ENCODE peak calls at places on chromosomes 6 and 20, in seven cellular contexts. One of them, this sample, is unnamed.

GRCh38 chr20:45933231-45934045 is 1.0 kb upstream of the PCIF1 start:
- DNase-seq in caudate nucleus: peak
- DNase-seq in astrocyte of the spinal cord: peak
- DNase-seq in activated naive CD8-positive, alpha-beta T cell treated with anti-CD3 and anti-CD28 coated beads for 36 hours: peak
- DNase-seq in left ventricle myocardium inferior: peak
- DNase-seq in stimulated activated CD8-positive, alpha-beta memory T cell treated with anti-CD3 and anti-CD28 coated beads, Interleukin-15, amount 100 ng/mL, for 4 hours: peak
- DNase-seq in astrocyte of the hippocampus: peak
- DNase-seq in this sample: peak

GRCh38 chr20:24911461-24911860 is 37.6 kb upstream of the CST7 start:
- DNase-seq in caudate nucleus: no peak
- DNase-seq in astrocyte of the spinal cord: no peak
- DNase-seq in activated naive CD8-positive, alpha-beta T cell treated with anti-CD3 and anti-CD28 coated beads for 36 hours: no peak
- DNase-seq in left ventricle myocardium inferior: no peak
- DNase-seq in stimulated activated CD8-positive, alpha-beta memory T cell treated with anti-CD3 and anti-CD28 coated beads, Interleukin-15, amount 100 ng/mL, for 4 hours: no peak
- DNase-seq in astrocyte of the hippocampus: no peak
- DNase-seq in this sample: no peak

GRCh38 chr6:19368511-19368910 is 468.7 kb upstream of the ID4 start:
- DNase-seq in caudate nucleus: no peak
- DNase-seq in astrocyte of the spinal cord: peak
- DNase-seq in activated naive CD8-positive, alpha-beta T cell treated with anti-CD3 and anti-CD28 coated beads for 36 hours: no peak
- DNase-seq in left ventricle myocardium inferior: no peak
- DNase-seq in stimulated activated CD8-positive, alpha-beta memory T cell treated with anti-CD3 and anti-CD28 coated beads, Interleukin-15, amount 100 ng/mL, for 4 hours: no peak
- DNase-seq in astrocyte of the hippocampus: peak
- DNase-seq in this sample: no peak

GRCh38 chr20:24984963-24985640 is 7.4 kb downstream of the APMAP start:
- DNase-seq in caudate nucleus: no peak
- DNase-seq in astrocyte of the spinal cord: no peak
- DNase-seq in activated naive CD8-positive, alpha-beta T cell treated with anti-CD3 and anti-CD28 coated beads for 36 hours: no peak
- DNase-seq in left ventricle myocardium inferior: no peak
- DNase-seq in stimulated activated CD8-positive, alpha-beta memory T cell treated with anti-CD3 and anti-CD28 coated beads, Interleukin-15, amount 100 ng/mL, for 4 hours: no peak
- DNase-seq in astrocyte of the hippocampus: no peak
- DNase-seq in this sample: no peak

GRCh38 chr6:49849121-49849907 is 17.0 kb downstream of the CRISP1 start:
- DNase-seq in caudate nucleus: no peak
- DNase-seq in astrocyte of the spinal cord: peak
- DNase-seq in activated naive CD8-positive, alpha-beta T cell treated with anti-CD3 and anti-CD28 coated beads for 36 hours: no peak
- DNase-seq in left ventricle myocardium inferior: no peak
- DNase-seq in stimulated activated CD8-positive, alpha-beta memory T cell treated with anti-CD3 and anti-CD28 coated beads, Interleukin-15, amount 100 ng/mL, for 4 hours: no peak
- DNase-seq in astrocyte of the hippocampus: peak
- DNase-seq in this sample: no peak

GRCh38 chr20:49616154-49617007 is 48.4 kb upstream of the PTGIS start:
- DNase-seq in caudate nucleus: no peak
- DNase-seq in astrocyte of the spinal cord: no peak
- DNase-seq in activated naive CD8-positive, alpha-beta T cell treated with anti-CD3 and anti-CD28 coated beads for 36 hours: no peak
- DNase-seq in left ventricle myocardium inferior: no peak
- DNase-seq in stimulated activated CD8-positive, alpha-beta memory T cell treated with anti-CD3 and anti-CD28 coated beads, Interleukin-15, amount 100 ng/mL, for 4 hours: no peak
- DNase-seq in astrocyte of the hippocampus: no peak
- DNase-seq in this sample: no peak

GRCh38 chr20:63548542-63548941 is 993 bp upstream of the SRMS start:
- DNase-seq in caudate nucleus: no peak
- DNase-seq in astrocyte of the spinal cord: no peak
- DNase-seq in activated naive CD8-positive, alpha-beta T cell treated with anti-CD3 and anti-CD28 coated beads for 36 hours: no peak
- DNase-seq in left ventricle myocardium inferior: no peak
- DNase-seq in stimulated activated CD8-positive, alpha-beta memory T cell treated with anti-CD3 and anti-CD28 coated beads, Interleukin-15, amount 100 ng/mL, for 4 hours: no peak
- DNase-seq in astrocyte of the hippocampus: no peak
- DNase-seq in this sample: no peak

GRCh38 chr6:6008648-6009421 is 2.1 kb upstream of the NRN1 start:
- DNase-seq in caudate nucleus: no peak
- DNase-seq in astrocyte of the spinal cord: peak
- DNase-seq in activated naive CD8-positive, alpha-beta T cell treated with anti-CD3 and anti-CD28 coated beads for 36 hours: peak
- DNase-seq in left ventricle myocardium inferior: peak
- DNase-seq in stimulated activated CD8-positive, alpha-beta memory T cell treated with anti-CD3 and anti-CD28 coated beads, Interleukin-15, amount 100 ng/mL, for 4 hours: no peak
- DNase-seq in astrocyte of the hippocampus: peak
- DNase-seq in this sample: peak

GRCh38 chr6:34455831-34456230 is 10.0 kb upstream of the PACSIN1 start:
- DNase-seq in caudate nucleus: no peak
- DNase-seq in astrocyte of the spinal cord: no peak
- DNase-seq in activated naive CD8-positive, alpha-beta T cell treated with anti-CD3 and anti-CD28 coated beads for 36 hours: no peak
- DNase-seq in left ventricle myocardium inferior: no peak
- DNase-seq in stimulated activated CD8-positive, alpha-beta memory T cell treated with anti-CD3 and anti-CD28 coated beads, Interleukin-15, amount 100 ng/mL, for 4 hours: no peak
- DNase-seq in astrocyte of the hippocampus: no peak
- DNase-seq in this sample: no peak

GRCh38 chr6:87293526-87293925 is 28.9 kb upstream of the SMIM8 start:
- DNase-seq in caudate nucleus: no peak
- DNase-seq in astrocyte of the spinal cord: no peak
- DNase-seq in activated naive CD8-positive, alpha-beta T cell treated with anti-CD3 and anti-CD28 coated beads for 36 hours: no peak
- DNase-seq in left ventricle myocardium inferior: no peak
- DNase-seq in stimulated activated CD8-positive, alpha-beta memory T cell treated with anti-CD3 and anti-CD28 coated beads, Interleukin-15, amount 100 ng/mL, for 4 hours: no peak
- DNase-seq in astrocyte of the hippocampus: no peak
- DNase-seq in this sample: no peak

GRCh38 chr6:164195605-164196004 is 781.1 kb downstream of the QKI start:
- DNase-seq in caudate nucleus: no peak
- DNase-seq in astrocyte of the spinal cord: no peak
- DNase-seq in activated naive CD8-positive, alpha-beta T cell treated with anti-CD3 and anti-CD28 coated beads for 36 hours: no peak
- DNase-seq in left ventricle myocardium inferior: peak
- DNase-seq in stimulated activated CD8-positive, alpha-beta memory T cell treated with anti-CD3 and anti-CD28 coated beads, Interleukin-15, amount 100 ng/mL, for 4 hours: no peak
- DNase-seq in astrocyte of the hippocampus: no peak
- DNase-seq in this sample: no peak

GRCh38 chr20:49486064-49486463 is 3.6 kb upstream of the KCNB1 start:
- DNase-seq in caudate nucleus: no peak
- DNase-seq in astrocyte of the spinal cord: no peak
- DNase-seq in activated naive CD8-positive, alpha-beta T cell treated with anti-CD3 and anti-CD28 coated beads for 36 hours: no peak
- DNase-seq in left ventricle myocardium inferior: no peak
- DNase-seq in stimulated activated CD8-positive, alpha-beta memory T cell treated with anti-CD3 and anti-CD28 coated beads, Interleukin-15, amount 100 ng/mL, for 4 hours: no peak
- DNase-seq in astrocyte of the hippocampus: no peak
- DNase-seq in this sample: no peak

GRCh38 chr20:54123587-54124180 is 50.1 kb downstream of the CYP24A1 start:
- DNase-seq in caudate nucleus: no peak
- DNase-seq in astrocyte of the spinal cord: peak
- DNase-seq in activated naive CD8-positive, alpha-beta T cell treated with anti-CD3 and anti-CD28 coated beads for 36 hours: no peak
- DNase-seq in left ventricle myocardium inferior: no peak
- DNase-seq in stimulated activated CD8-positive, alpha-beta memory T cell treated with anti-CD3 and anti-CD28 coated beads, Interleukin-15, amount 100 ng/mL, for 4 hours: no peak
- DNase-seq in astrocyte of the hippocampus: peak
- DNase-seq in this sample: no peak

GRCh38 chr6:129055796-129056195 is 172.9 kb downstream of the LAMA2 start:
- DNase-seq in caudate nucleus: no peak
- DNase-seq in astrocyte of the spinal cord: no peak
- DNase-seq in activated naive CD8-positive, alpha-beta T cell treated with anti-CD3 and anti-CD28 coated beads for 36 hours: no peak
- DNase-seq in left ventricle myocardium inferior: no peak
- DNase-seq in stimulated activated CD8-positive, alpha-beta memory T cell treated with anti-CD3 and anti-CD28 coated beads, Interleukin-15, amount 100 ng/mL, for 4 hours: no peak
- DNase-seq in astrocyte of the hippocampus: peak
- DNase-seq in this sample: no peak

GRCh38 chr6:130575971-130576370 is 210.2 kb downstream of the TMEM200A start:
- DNase-seq in caudate nucleus: no peak
- DNase-seq in astrocyte of the spinal cord: no peak
- DNase-seq in activated naive CD8-positive, alpha-beta T cell treated with anti-CD3 and anti-CD28 coated beads for 36 hours: peak
- DNase-seq in left ventricle myocardium inferior: no peak
- DNase-seq in stimulated activated CD8-positive, alpha-beta memory T cell treated with anti-CD3 and anti-CD28 coated beads, Interleukin-15, amount 100 ng/mL, for 4 hours: peak
- DNase-seq in astrocyte of the hippocampus: no peak
- DNase-seq in this sample: no peak

GRCh38 chr6:34333858-34334257 is 58.6 kb downstream of the NUDT3 start:
- DNase-seq in caudate nucleus: no peak
- DNase-seq in astrocyte of the spinal cord: no peak
- DNase-seq in activated naive CD8-positive, alpha-beta T cell treated with anti-CD3 and anti-CD28 coated beads for 36 hours: no peak
- DNase-seq in left ventricle myocardium inferior: peak
- DNase-seq in stimulated activated CD8-positive, alpha-beta memory T cell treated with anti-CD3 and anti-CD28 coated beads, Interleukin-15, amount 100 ng/mL, for 4 hours: no peak
- DNase-seq in astrocyte of the hippocampus: no peak
- DNase-seq in this sample: no peak

GRCh38 chr20:8854566-8854965 is 214.3 kb upstream of the PLCB4 start:
- DNase-seq in caudate nucleus: no peak
- DNase-seq in astrocyte of the spinal cord: peak
- DNase-seq in activated naive CD8-positive, alpha-beta T cell treated with anti-CD3 and anti-CD28 coated beads for 36 hours: no peak
- DNase-seq in left ventricle myocardium inferior: peak
- DNase-seq in stimulated activated CD8-positive, alpha-beta memory T cell treated with anti-CD3 and anti-CD28 coated beads, Interleukin-15, amount 100 ng/mL, for 4 hours: no peak
- DNase-seq in astrocyte of the hippocampus: peak
- DNase-seq in this sample: no peak

GRCh38 chr20:45017859-45018258 is 51.5 kb downstream of the STK4 start:
- DNase-seq in caudate nucleus: no peak
- DNase-seq in astrocyte of the spinal cord: peak
- DNase-seq in activated naive CD8-positive, alpha-beta T cell treated with anti-CD3 and anti-CD28 coated beads for 36 hours: no peak
- DNase-seq in left ventricle myocardium inferior: no peak
- DNase-seq in stimulated activated CD8-positive, alpha-beta memory T cell treated with anti-CD3 and anti-CD28 coated beads, Interleukin-15, amount 100 ng/mL, for 4 hours: no peak
- DNase-seq in astrocyte of the hippocampus: peak
- DNase-seq in this sample: no peak

GRCh38 chr6:155492061-155492735 is 36.6 kb upstream of the NOX3 start:
- DNase-seq in caudate nucleus: no peak
- DNase-seq in astrocyte of the spinal cord: no peak
- DNase-seq in activated naive CD8-positive, alpha-beta T cell treated with anti-CD3 and anti-CD28 coated beads for 36 hours: no peak
- DNase-seq in left ventricle myocardium inferior: no peak
- DNase-seq in stimulated activated CD8-positive, alpha-beta memory T cell treated with anti-CD3 and anti-CD28 coated beads, Interleukin-15, amount 100 ng/mL, for 4 hours: no peak
- DNase-seq in astrocyte of the hippocampus: no peak
- DNase-seq in this sample: no peak

This sample was measured in occipital lobe.